ENCODE peak calls at places on chromosomes 12 and 14, in six cellular contexts. One of them, this sample, is unnamed.

GRCh38 chr14:59582161-59582560 is 5.5 kb upstream of the CCDC175 start:
- DNase-seq in lung microvascular endothelial cell: no peak
- DNase-seq in Calu3: no peak
- DNase-seq in NCI-H524: peak; percentile 88
- DNase-seq in stimulated activated CD4-positive, alpha-beta T cell treated with anti-CD3 and anti-CD28 coated beads, Interleukin-4, amount 100 ng/mL, for 24 hours: no peak
- DNase-seq in mucosa of descending colon: no peak
- DNase-seq in this sample: no peak

GRCh38 chr14:94110552-94111181 is at the start of gene IFI27:
- DNase-seq in Calu3: peak; percentile 75
- DNase-seq in lung microvascular endothelial cell: no peak
- DNase-seq in NCI-H524: no peak
- DNase-seq in stimulated activated CD4-positive, alpha-beta T cell treated with anti-CD3 and anti-CD28 coated beads, Interleukin-4, amount 100 ng/mL, for 24 hours: no peak
- DNase-seq in mucosa of descending colon: peak; percentile 83
- DNase-seq in this sample: peak; percentile 47

GRCh38 chr12:67077617-67078016 is 191.5 kb upstream of the CAND1 start:
- DNase-seq in Calu3: no peak
- DNase-seq in mucosa of descending colon: no peak
- DNase-seq in NCI-H524: no peak
- DNase-seq in stimulated activated CD4-positive, alpha-beta T cell treated with anti-CD3 and anti-CD28 coated beads, Interleukin-4, amount 100 ng/mL, for 24 hours: no peak
- DNase-seq in lung microvascular endothelial cell: no peak
- DNase-seq in this sample: no peak

GRCh38 chr12:43180242-43180641 is 371.8 kb downstream of the ADAMTS20 start:
- DNase-seq in NCI-H524: no peak
- DNase-seq in lung microvascular endothelial cell: no peak
- DNase-seq in mucosa of descending colon: no peak
- DNase-seq in Calu3: no peak
- DNase-seq in stimulated activated CD4-positive, alpha-beta T cell treated with anti-CD3 and anti-CD28 coated beads, Interleukin-4, amount 100 ng/mL, for 24 hours: no peak
- DNase-seq in this sample: no peak

GRCh38 chr14:101195309-101195724 is 291.8 kb upstream of the RTL1 start:
- DNase-seq in stimulated activated CD4-positive, alpha-beta T cell treated with anti-CD3 and anti-CD28 coated beads, Interleukin-4, amount 100 ng/mL, for 24 hours: no peak
- DNase-seq in NCI-H524: no peak
- DNase-seq in Calu3: no peak
- DNase-seq in mucosa of descending colon: no peak
- DNase-seq in lung microvascular endothelial cell: no peak
- DNase-seq in this sample: no peak

GRCh38 chr12:49546481-49546880 is 7.7 kb downstream of the KCNH3 start:
- DNase-seq in mucosa of descending colon: no peak
- DNase-seq in stimulated activated CD4-positive, alpha-beta T cell treated with anti-CD3 and anti-CD28 coated beads, Interleukin-4, amount 100 ng/mL, for 24 hours: no peak
- DNase-seq in lung microvascular endothelial cell: no peak
- DNase-seq in Calu3: no peak
- DNase-seq in NCI-H524: no peak
- DNase-seq in this sample: no peak

GRCh38 chr14:56378474-56378873 is 201.1 kb upstream of the TMEM260 start:
- DNase-seq in NCI-H524: no peak
- DNase-seq in lung microvascular endothelial cell: peak; percentile 47
- DNase-seq in stimulated activated CD4-positive, alpha-beta T cell treated with anti-CD3 and anti-CD28 coated beads, Interleukin-4, amount 100 ng/mL, for 24 hours: no peak
- DNase-seq in mucosa of descending colon: no peak
- DNase-seq in Calu3: no peak
- DNase-seq in this sample: no peak

GRCh38 chr12:121580959-121581680 is at the start of gene KDM2B:
- DNase-seq in mucosa of descending colon: peak; percentile 49
- DNase-seq in NCI-H524: no peak
- DNase-seq in stimulated activated CD4-positive, alpha-beta T cell treated with anti-CD3 and anti-CD28 coated beads, Interleukin-4, amount 100 ng/mL, for 24 hours: peak; percentile 24
- DNase-seq in lung microvascular endothelial cell: peak; percentile 70
- DNase-seq in Calu3: no peak
- DNase-seq in this sample: no peak

GRCh38 chr12:123971770-123972447 is 722 bp downstream of the CCDC92 start:
- DNase-seq in stimulated activated CD4-positive, alpha-beta T cell treated with anti-CD3 and anti-CD28 coated beads, Interleukin-4, amount 100 ng/mL, for 24 hours: peak; percentile 42
- DNase-seq in Calu3: peak; percentile 58
- DNase-seq in NCI-H524: peak; percentile 46
- DNase-seq in lung microvascular endothelial cell: peak; percentile 57
- DNase-seq in mucosa of descending colon: peak; percentile 52
- DNase-seq in this sample: peak; percentile 53

GRCh38 chr14:73245401-73246325 is 8.4 kb downstream of the PAPLN start:
- DNase-seq in Calu3: no peak
- DNase-seq in mucosa of descending colon: peak; percentile 41
- DNase-seq in NCI-H524: no peak
- DNase-seq in lung microvascular endothelial cell: peak; percentile 52
- DNase-seq in stimulated activated CD4-positive, alpha-beta T cell treated with anti-CD3 and anti-CD28 coated beads, Interleukin-4, amount 100 ng/mL, for 24 hours: peak; percentile 44
- DNase-seq in this sample: peak; percentile 79

GRCh38 chr12:98698603-98699463 is 53.7 kb downstream of the APAF1 start:
- DNase-seq in lung microvascular endothelial cell: peak; percentile 69
- DNase-seq in stimulated activated CD4-positive, alpha-beta T cell treated with anti-CD3 and anti-CD28 coated beads, Interleukin-4, amount 100 ng/mL, for 24 hours: peak; percentile 50
- DNase-seq in mucosa of descending colon: peak; percentile 62
- DNase-seq in NCI-H524: peak; percentile 43
- DNase-seq in Calu3: peak; percentile 49
- DNase-seq in this sample: peak; percentile 51

This sample was measured in left ventricle myocardium superior.